ENCODE peak calls at places on chromosomes 16 and 17, in seven cellular contexts. R is CD8-positive, alpha-beta T cell; A is left lung; Q is A549; I is aorta; O is uterus; C is Panc1. V is an unnamed sample.

GRCh38 chr17:82664701-82665182 is 16.5 kb upstream of the WDR45B start:
- DNase-seq in R (no peak), A (no peak), Q (no peak), I (peak; percentile 63), O (no peak), C (no peak), V (no peak)

GRCh38 chr16:56192971-56193936 is 2.0 kb downstream of the GNAO1 start:
- DNase-seq in R (no peak), A (no peak), Q (no peak), I (no peak), O (no peak), C (no peak), V (no peak)

GRCh38 chr16:71467810-71468209 is 5.8 kb upstream of the ZNF23 start:
- DNase-seq in R (peak; percentile 56), A (no peak), Q (no peak), I (no peak), O (no peak), C (no peak), V (no peak)

GRCh38 chr17:79923974-79924638 is 84.9 kb upstream of the CBX4 start:
- DNase-seq in R (peak; percentile 35), A (no peak), Q (peak; percentile 77), I (no peak), O (no peak), C (no peak), V (no peak)

GRCh38 chr16:29811896-29812665 is at the start of gene PRRT2:
- DNase-seq in R (peak; percentile 47), A (no peak), Q (no peak), I (peak; percentile 89), O (peak; percentile 83), C (no peak), V (no peak)

GRCh38 chr17:20083460-20083859 is 74.3 kb downstream of the SPECC1 start:
- DNase-seq in R (no peak), A (no peak), Q (no peak), I (no peak), O (no peak), C (no peak), V (no peak)

GRCh38 chr17:36942031-36942599 is 4.8 kb downstream of the LHX1 start:
- DNase-seq in R (no peak), A (no peak), Q (no peak), I (no peak), O (no peak), C (no peak), V (no peak)

GRCh38 chr16:80637621-80638020 is 96.8 kb downstream of the DYNLRB2 start:
- DNase-seq in R (no peak), A (no peak), Q (no peak), I (no peak), O (no peak), C (no peak), V (no peak)

GRCh38 chr17:7408341-7408740 is 696 bp downstream of the NLGN2 start:
- DNase-seq in R (peak; percentile 50), A (no peak), Q (no peak), I (no peak), O (no peak), C (no peak), V (no peak)

DNA sequence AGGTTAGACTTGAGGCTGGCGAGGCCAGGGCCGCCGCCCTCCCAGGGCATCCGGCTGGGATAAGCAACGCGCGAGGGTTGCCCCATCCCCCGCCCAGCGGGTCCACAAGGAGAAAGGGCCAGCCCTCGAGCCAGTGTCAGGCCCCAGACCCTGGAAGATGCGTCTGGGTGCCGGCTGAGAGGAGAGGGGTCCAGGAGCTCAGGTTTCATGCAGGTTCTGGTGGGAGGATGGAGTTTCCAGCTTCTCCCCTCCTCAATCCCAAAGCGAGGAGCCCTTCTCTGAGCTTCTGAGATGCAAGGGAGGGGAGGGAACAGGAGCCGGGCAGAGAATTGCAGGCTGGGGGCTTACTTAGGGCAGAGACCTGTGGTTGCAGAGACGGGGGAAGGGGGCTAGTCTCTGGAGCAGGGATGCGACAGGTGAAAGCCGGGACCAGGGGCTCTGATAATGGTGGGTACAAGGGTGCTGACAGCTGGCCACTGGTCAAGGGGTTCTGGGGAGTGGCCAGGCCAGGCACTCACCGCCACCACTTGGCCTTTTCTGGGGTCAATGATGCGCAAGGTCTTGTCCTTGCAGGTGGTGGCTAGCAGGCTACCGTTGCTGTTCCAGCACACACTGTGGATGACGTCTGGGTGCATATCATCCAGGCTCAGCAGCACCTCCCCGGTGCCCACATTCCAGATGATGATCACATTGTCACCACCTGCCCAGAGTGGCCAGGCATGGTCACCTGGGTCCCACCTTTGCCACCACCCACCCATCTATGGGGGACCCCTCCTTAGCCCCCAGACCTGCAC is 4.2 kb downstream of the CORO6 start:
- DNase-seq in R (no peak), A (no peak), Q (no peak), I (no peak), O (no peak), C (no peak), V (no peak)
- H3K27ac ChIP-seq in R (no peak overlapping the region), A (peak overlapping the region; percentile 62), Q (peak overlapping the region; percentile 82), I (no peak overlapping the region), O (no peak overlapping the region), C (no peak overlapping the region), V (no peak overlapping the region)

DNA sequence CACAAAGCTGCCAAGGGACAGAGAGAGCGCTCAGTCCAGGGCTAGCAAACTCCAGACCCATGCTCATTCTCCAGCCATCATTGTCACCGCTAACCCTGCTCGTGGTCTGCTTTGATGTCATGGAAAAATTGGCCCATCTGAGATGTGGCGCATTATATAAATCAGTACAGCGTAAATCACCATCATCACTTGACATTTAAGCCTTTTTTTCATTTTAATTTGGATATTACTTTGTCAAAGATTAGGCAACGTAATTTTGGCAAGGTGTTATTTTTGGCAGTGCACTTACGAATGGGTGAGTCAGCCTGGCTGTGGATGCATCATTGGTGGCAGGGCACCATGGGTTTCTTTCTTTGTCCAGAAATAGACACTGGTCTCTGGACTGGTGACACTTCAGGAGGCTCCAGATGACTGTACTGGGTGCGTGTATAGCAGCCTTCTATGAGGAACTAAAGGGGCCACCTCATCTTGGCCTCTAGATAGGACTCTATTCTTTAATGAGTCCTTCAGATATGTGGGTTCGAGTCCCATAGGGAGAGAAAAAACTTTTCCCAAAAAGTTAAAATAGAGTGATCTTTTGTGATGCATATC is 166.3 kb downstream of the MSI2 start:
- DNase-seq in R (no peak), A (no peak), Q (peak; percentile 31), I (no peak), O (no peak), C (peak; percentile 45), V (peak; percentile 44)
- H3K27ac ChIP-seq in R (no peak overlapping the region), A (no peak overlapping the region), Q (no peak overlapping the region), I (no peak overlapping the region), O (no peak overlapping the region), C (no peak overlapping the region), V (no peak overlapping the region)

GRCh38 chr16:25700547-25700946 is 8.8 kb downstream of the HS3ST4 start:
- DNase-seq in R (no peak), A (no peak), Q (no peak), I (no peak), O (no peak), C (no peak), V (no peak)
- H3K27ac ChIP-seq in R (no peak overlapping the region), A (no peak overlapping the region), Q (no peak overlapping the region), I (no peak overlapping the region), O (no peak overlapping the region), C (no peak overlapping the region), V (no peak overlapping the region)

GRCh38 chr16:28140788-28141618 is 70.8 kb downstream of the XPO6 start:
- DNase-seq in R (peak; percentile 89), A (no peak), Q (no peak), I (no peak), O (no peak), C (no peak), V (peak; percentile 33)
- H3K27ac ChIP-seq in R (peak overlapping the region; percentile 88), A (peak overlapping the region; percentile 94), Q (no peak overlapping the region), I (no peak overlapping the region), O (no peak overlapping the region), C (no peak overlapping the region), V (peak overlapping the region; percentile 96)

GRCh38 chr17:63930951-63931575 is 1.1 kb downstream of the CD79B start:
- DNase-seq in R (peak; percentile 63), A (peak; percentile 72), Q (no peak), I (no peak), O (peak; percentile 31), C (no peak), V (no peak)
- H3K27ac ChIP-seq in R (peak overlapping the region; percentile 36), A (peak overlapping the region; percentile 23), Q (no peak overlapping the region), I (no peak overlapping the region), O (peak overlapping the region; percentile 58), C (no peak overlapping the region), V (no peak overlapping the region)

GRCh38 chr16:62760398-62760797 is 724.2 kb upstream of the CDH8 start:
- DNase-seq in R (no peak), A (no peak), Q (no peak), I (no peak), O (no peak), C (no peak), V (no peak)
- H3K27ac ChIP-seq in R (no peak overlapping the region), A (no peak overlapping the region), Q (no peak overlapping the region), I (no peak overlapping the region), O (no peak overlapping the region), C (no peak overlapping the region), V (no peak overlapping the region)

DNA sequence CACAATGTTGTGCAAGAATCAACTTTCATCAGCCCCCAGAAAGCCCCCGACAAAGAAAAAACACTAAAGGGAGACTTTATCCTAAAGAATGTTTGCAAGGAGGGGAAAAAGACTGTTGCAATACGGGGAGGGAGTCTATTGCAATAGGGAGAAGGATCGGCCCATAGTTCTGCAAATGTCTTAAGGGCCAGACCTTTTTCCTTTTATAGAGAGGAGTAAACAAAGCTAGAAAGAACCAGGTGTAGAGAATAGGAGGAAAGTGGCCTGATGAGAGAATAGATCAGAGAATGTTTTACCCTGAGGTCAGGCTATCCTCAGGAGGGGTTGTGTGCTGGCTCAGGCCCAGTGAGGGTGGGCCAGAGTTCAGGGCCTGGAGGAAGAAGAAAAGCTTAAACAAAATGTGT is 8.7 kb upstream of the CAVIN1 start:
- DNase-seq in R (no peak), A (no peak), Q (no peak), I (no peak), O (no peak), C (no peak), V (no peak)
- H3K27ac ChIP-seq in R (no peak overlapping the region), A (no peak overlapping the region), Q (peak overlapping the region; percentile 83), I (no peak overlapping the region), O (no peak overlapping the region), C (no peak overlapping the region), V (no peak overlapping the region)

V was measured in epithelial cell of prostate.